ENCODE peak calls at places on chromosome 1, in nine cellular contexts. C is AG08396; N is posterior cingulate gyrus; I is lower lobe of right lung; H is activated naive CD4-positive, alpha-beta T cell; D is mucosa of descending colon; X is PC-9; V is progenitor cell of endocrine pancreas; L is CD8-positive, alpha-beta T cell. O is an unnamed sample.

GRCh38 chr1:70044832-70045231 is 160.5 kb downstream of the LRRC40 start:
- DNase-seq in C (peak), H (no peak), V (no peak), I (no peak), L (no peak), X (no peak), D (no peak), N (no peak), O (peak)

GRCh38 chr1:114369930-114370329 is 141.1 kb downstream of the TRIM33 start:
- DNase-seq in I (no peak), D (no peak), L (no peak), N (no peak), H (no peak), X (no peak), V (no peak), C (no peak), O (no peak)

GRCh38 chr1:111976842-111977241 is 12.6 kb downstream of the KCND3 start:
- DNase-seq in L (no peak), N (no peak), I (no peak), X (no peak), H (no peak), C (no peak), V (no peak), D (no peak), O (no peak)

GRCh38 chr1:233410906-233411305 is 83.4 kb downstream of the MAP3K21 start:
- DNase-seq in V (no peak), I (no peak), H (no peak), D (no peak), X (no peak), L (no peak), N (no peak), C (no peak), O (no peak)

GRCh38 chr1:240417317-240417716 is 194.6 kb downstream of the GREM2 start:
- DNase-seq in X (no peak), V (no peak), C (peak), D (no peak), L (no peak), I (no peak), H (no peak), N (no peak), O (no peak)

GRCh38 chr1:81135524-81135923 is 665.2 kb upstream of the ADGRL2 start:
- DNase-seq in X (no peak), N (no peak), H (no peak), I (no peak), V (no peak), C (no peak), L (no peak), D (no peak), O (no peak)

GRCh38 chr1:10794724-10795304 is 1.6 kb downstream of the CASZ1 start:
- DNase-seq in X (no peak), L (no peak), I (no peak), D (no peak), N (peak), V (no peak), H (no peak), C (peak), O (peak)

GRCh38 chr1:10730985-10731384 is 65.5 kb downstream of the CASZ1 start:
- DNase-seq in V (no peak), C (peak), H (no peak), I (no peak), D (no peak), L (no peak), N (no peak), X (peak), O (peak)

GRCh38 chr1:93977546-93977945 is 68.3 kb upstream of the GCLM start:
- DNase-seq in V (no peak), H (no peak), X (no peak), L (no peak), N (no peak), D (no peak), I (no peak), C (peak), O (peak)